ENCODE peak calls at places on chromosomes 4 and X, in five cellular contexts. Z is GM23248, I is heart right ventricle, F is AG04450, H is cardiac muscle cell. E is an unnamed sample.

GRCh38 chrX:85375333-85375738 is 4.1 kb downstream of the POF1B start:
- DNase-seq in I (no peak), F (no peak), Z (no peak), H (no peak), E (no peak)

GRCh38 chr4:107740950-107741701 is 21.1 kb upstream of the PAPSS1 start:
- DNase-seq in H (peak), Z (peak), F (peak), I (peak), E (no peak)

GRCh38 chr4:106056914-106057313 is 161.6 kb downstream of the NPNT start:
- DNase-seq in I (no peak), F (no peak), Z (no peak), H (no peak), E (no peak)

GRCh38 chrX:37060999-37061398 is 52.8 kb downstream of the FAM47C start:
- DNase-seq in I (no peak), F (peak), Z (peak), H (peak), E (no peak)

GRCh38 chr4:13920901-13921300 is 293.4 kb upstream of the BOD1L1 start:
- DNase-seq in H (peak), F (peak), Z (peak), I (no peak), E (no peak)

GRCh38 chr4:23887989-23888388 is 1.9 kb downstream of the PPARGC1A start:
- DNase-seq in Z (no peak), I (peak), F (no peak), H (no peak), E (no peak)

GRCh38 chr4:184475096-184475461 is 729 bp upstream of the IRF2 start:
- DNase-seq in H (peak), Z (peak), I (peak), F (no peak), E (no peak)

GRCh38 chrX:108020631-108021030 is 24.2 kb upstream of the VSIG1 start:
- DNase-seq in I (no peak), Z (peak), H (peak), F (no peak), E (no peak)

GRCh38 chr4:132893787-132894186 is 255.3 kb upstream of the PCDH10 start:
- DNase-seq in H (no peak), Z (no peak), I (no peak), F (no peak), E (no peak)

GRCh38 chrX:129726307-129727111 is 12.3 kb upstream of the XPNPEP2 start:
- DNase-seq in Z (peak), F (no peak), H (peak), I (peak), E (peak)

GRCh38 chr4:53450773-53451172 is 73.3 kb downstream of the FIP1L1 start:
- DNase-seq in F (no peak), Z (peak), H (peak), I (no peak), E (no peak)

GRCh38 chrX:93673869-93674271 is at the start of gene FAM133A:
- DNase-seq in H (peak), F (no peak), I (no peak), Z (peak), E (no peak)

GRCh38 chrX:97021680-97022079 is 138.0 kb downstream of the RPA4 start:
- DNase-seq in F (no peak), H (peak), Z (peak), I (no peak), E (no peak)

GRCh38 chrX:84188320-84188834 is 378 bp upstream of the RPS6KA6 start:
- DNase-seq in F (peak), I (peak), H (peak), Z (peak), E (peak)

GRCh38 chr4:26937136-26937535 is 76.5 kb downstream of the STIM2 start:
- DNase-seq in H (no peak), Z (no peak), F (no peak), I (no peak), E (no peak)

DNA sequence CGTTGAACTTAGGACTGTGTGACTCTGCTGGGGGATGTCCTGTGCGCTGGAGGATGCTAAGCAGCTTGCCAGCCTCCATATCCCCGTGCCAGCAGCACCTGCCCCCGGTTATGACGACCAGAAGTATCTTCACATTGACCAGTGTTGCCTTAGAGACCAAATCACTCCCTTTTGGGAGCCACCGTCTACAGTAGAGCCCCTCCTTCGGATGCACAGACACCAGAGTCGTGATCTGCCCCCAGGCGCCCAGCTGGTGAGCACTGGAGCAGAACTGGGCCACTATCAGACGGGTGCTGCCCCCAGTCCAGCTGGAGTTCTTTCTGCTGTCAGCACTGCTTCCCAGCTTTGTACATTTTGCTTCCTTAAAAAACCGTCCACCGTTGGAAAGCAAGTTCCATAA is 30.0 kb upstream of the TADA2B start:
- DNase-seq in I (no peak), H (no peak), Z (no peak), F (no peak), E (no peak)
- H3K27ac ChIP-seq in I (no peak), H (no peak), Z (no peak), F (no peak), E (no peak)

DNA sequence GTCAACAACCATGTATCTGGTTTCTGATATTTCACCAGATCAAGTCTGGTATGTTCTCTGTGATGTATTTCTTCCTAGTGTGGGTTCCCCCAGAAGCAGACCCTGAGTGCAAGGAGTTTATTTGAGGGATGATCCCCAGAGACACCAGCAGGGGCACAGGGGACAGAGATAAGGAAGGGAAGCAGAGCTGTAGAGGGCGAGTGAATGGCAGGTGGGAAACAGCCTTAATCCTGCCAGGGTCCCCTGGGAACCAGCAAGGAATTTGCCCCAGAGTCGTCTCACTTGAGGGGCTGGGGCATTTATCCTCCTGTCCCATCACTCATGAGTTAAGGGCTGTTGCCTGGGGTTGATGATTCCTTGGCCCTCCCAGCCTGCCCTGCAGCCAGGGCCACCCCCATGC is 206.4 kb upstream of the BCOR start:
- DNase-seq in Z (no peak), H (no peak), F (no peak), I (no peak), E (no peak)
- H3K27ac ChIP-seq in Z (no peak), H (no peak), F (no peak), I (no peak), E (no peak)

GRCh38 chrX:1493317-1493856 is 40.7 kb upstream of the ASMTL start:
- DNase-seq in H (no peak), F (no peak), I (no peak), Z (no peak), E (no peak)
- H3K27ac ChIP-seq in H (no peak), F (no peak), I (peak), Z (no peak), E (peak)

DNA sequence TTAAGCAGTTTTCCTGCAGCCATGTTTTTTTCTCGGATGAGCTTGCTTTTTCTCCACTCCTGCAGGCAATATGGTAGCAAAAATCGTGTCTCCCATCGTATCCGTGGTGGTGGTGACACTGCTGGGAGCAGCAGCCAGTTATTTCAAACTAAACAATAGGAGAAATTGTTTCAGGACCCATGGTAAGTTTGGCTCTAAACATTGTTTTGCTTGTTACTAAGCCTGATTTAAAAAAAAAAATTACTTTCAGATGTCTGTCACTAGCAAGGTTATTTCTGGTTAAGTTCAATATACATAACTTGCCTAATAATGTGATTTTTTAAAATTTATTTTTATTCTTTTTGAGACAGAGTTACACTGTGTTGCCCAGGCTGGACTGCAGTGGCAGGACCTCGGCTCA is 17.5 kb upstream of the GYG2 start:
- DNase-seq in I (no peak), Z (peak), F (no peak), H (no peak), E (no peak)
- H3K27ac ChIP-seq in I (no peak), Z (peak), F (no peak), H (no peak), E (no peak)

DNA sequence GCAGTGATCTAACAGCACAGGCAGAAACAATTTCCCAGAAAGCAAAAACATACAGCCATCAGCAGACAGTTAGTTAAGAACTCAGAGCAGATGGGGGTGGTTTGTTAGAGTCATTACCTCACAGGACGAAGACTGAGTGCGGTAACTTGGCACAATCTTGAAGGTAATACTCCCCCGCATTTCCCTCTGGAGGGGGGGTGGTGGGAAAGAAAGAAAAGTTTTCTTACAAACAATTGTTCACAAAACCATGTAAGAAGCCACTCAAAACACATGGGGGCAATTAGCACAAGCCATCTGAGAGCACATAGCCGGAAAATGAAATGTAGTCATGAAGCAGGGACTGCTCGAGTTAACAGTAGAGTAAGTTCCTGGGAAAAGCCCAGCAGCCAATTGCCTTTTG is 112.5 kb downstream of the NYX start:
- DNase-seq in F (peak), I (no peak), Z (peak), H (peak), E (no peak)
- H3K27ac ChIP-seq in F (peak), I (peak), Z (peak), H (peak), E (peak)

DNA sequence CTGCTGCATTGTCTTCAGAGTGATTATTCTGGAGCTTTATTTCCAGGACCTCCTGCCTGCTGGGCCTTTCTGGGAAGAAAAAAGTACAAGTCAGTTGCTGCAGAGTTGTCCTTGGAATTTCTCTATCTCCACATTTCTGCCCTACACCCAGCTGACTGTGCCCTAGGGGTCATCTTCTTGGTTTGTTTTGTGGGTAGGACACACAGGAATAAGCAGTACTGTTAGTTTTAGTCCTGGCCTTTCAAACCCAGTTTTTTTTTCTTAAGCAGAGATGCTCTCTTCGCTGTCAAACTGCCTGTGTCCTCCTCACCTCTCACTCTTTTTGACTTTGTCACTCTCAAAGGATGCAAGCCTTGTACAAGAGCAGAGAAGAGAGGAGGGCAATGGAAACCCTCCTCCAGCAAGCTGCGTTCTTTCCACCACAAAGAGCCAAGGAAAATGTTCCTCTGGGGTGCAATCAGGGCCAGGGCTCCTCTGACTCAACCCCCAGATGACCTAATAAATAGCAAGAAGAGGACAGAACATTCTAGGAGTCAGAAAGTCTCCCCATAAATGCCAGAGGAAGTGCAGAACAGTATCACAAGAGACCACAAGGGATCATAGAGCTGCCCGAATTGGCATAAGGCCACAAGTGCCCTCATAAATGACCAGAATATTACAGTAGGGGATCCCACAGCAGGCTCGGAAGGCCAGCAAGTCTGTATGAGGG is 186.2 kb downstream of the RCHY1 start:
- DNase-seq in Z (no peak), F (no peak), I (no peak), H (no peak), E (no peak)
- H3K27ac ChIP-seq in Z (no peak), F (no peak), I (no peak), H (no peak), E (no peak)

GRCh38 chrX:155028192-155028591 is 1.5 kb downstream of the FUNDC2 start:
- DNase-seq in F (no peak), Z (no peak), I (no peak), H (no peak), E (no peak)
- H3K27ac ChIP-seq in F (no peak), Z (peak), I (peak), H (peak), E (peak)

GRCh38 chrX:123222920-123223319 is 38.8 kb downstream of the GRIA3 start:
- DNase-seq in F (no peak), I (no peak), Z (no peak), H (no peak), E (no peak)

GRCh38 chrX:123217728-123218127 is 33.6 kb downstream of the GRIA3 start:
- DNase-seq in H (no peak), I (no peak), F (no peak), Z (no peak), E (no peak)

GRCh38 chrX:123217077-123217476 is 33.0 kb downstream of the GRIA3 start:
- DNase-seq in F (no peak), I (no peak), Z (peak), H (peak), E (no peak)

GRCh38 chrX:123223409-123223808 is 39.3 kb downstream of the GRIA3 start:
- DNase-seq in I (no peak), F (no peak), Z (no peak), H (no peak), E (no peak)

DNA sequence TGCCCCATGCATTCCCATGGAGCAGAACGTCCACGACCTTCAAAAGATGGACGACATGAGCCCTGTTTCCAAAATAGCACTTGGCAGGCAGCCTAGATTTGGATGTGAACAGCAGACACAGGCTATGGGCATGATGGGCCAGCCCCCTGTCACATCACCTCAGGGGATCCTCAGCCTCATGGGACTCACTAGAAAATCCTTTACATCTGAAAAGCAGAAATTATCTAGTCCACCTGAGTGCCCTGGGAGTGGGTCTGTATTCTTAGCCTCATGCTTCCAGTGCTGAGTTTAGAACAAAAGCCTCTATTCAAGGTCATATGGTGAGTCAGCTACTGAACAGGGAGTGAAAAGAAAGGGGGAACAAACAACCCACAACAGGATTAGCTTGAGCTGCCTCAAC is 35.8 kb downstream of the GRIA3 start:
- DNase-seq in F (no peak), I (peak), Z (peak), H (no peak), E (no peak)
- H3K27ac ChIP-seq in F (no peak), I (no peak), Z (no peak), H (peak), E (no peak)

DNA sequence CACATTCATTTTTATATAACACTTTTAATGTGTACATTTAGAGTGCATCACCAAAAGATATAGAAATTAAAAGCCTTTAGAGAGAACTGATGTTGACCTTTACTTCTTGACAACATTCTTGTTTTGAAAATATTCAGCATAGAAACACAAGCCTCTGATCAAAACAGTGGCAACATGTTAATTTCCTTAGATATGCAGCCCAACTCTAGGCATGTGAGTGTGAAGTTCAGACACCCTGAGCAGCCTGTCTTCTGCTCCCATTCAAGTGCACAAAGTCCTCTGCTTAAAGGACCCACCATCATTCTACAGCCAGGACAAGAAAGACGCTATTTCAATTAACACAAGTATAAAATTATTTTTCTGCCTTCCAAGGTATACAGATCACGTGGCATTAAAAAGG is 60.0 kb downstream of the PPP3CA start:
- DNase-seq in H (peak), F (no peak), Z (no peak), I (no peak), E (no peak)
- H3K27ac ChIP-seq in H (no peak), F (no peak), Z (no peak), I (no peak), E (no peak)

DNA sequence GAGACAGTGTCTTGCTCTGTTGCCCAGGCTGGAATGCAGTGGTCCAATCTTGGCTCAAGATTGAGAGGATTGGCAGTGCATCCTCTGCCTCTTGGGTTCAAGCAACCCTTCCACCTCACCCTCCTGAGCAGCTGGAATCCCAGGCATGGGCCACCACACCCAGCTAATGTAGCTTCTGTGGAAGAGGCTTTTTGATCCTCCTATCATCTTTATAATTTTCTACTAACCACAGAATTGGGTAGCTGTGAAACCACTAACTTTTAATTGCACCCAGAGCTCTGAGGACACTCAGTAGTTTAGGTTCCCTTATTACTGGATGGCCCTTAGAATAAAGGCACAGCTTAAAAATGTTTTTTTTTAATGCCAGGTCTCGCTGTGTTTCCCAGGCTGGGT is 8.9 kb upstream of the AGA start:
- DNase-seq in Z (no peak), I (no peak), F (no peak), H (no peak), E (no peak)
- H3K27ac ChIP-seq in Z (peak), I (no peak), F (no peak), H (no peak), E (no peak)

E was measured in left lung.